ENCODE peak calls at places on chromosomes 13 and 19, in four cellular contexts. N, F, C and V are unnamed samples. For H3K9me3, the result is how much of the 10 kb centered on the place peaks cover.

GRCh38 chr13:59364508-59365187 is 799.1 kb downstream of the DIAPH3 start:
- DNase-seq in N (peak), F (no peak), C (no peak), V (peak)

GRCh38 chr13:73366241-73366640 is 307.4 kb downstream of the KLF5 start:
- DNase-seq in N (no peak), F (no peak), C (no peak), V (no peak)

GRCh38 chr13:104204177-104204576 is 1138.0 kb upstream of the SLC10A2 start:
- DNase-seq in N (no peak), F (no peak), C (no peak), V (no peak)

GRCh38 chr19:12156254-12157058 is at the start of gene ZNF625:
- DNase-seq in N (peak), F (peak), C (peak), V (peak)

GRCh38 chr13:26495749-26496148 is 61.7 kb upstream of the WASF3 start:
- DNase-seq in N (no peak), F (no peak), C (no peak), V (no peak)

GRCh38 chr19:2040647-2041435 is 10.2 kb downstream of the MKNK2 start:
- DNase-seq in N (no peak), F (no peak), C (no peak), V (no peak)

GRCh38 chr13:112510002-112510780 is 77.8 kb downstream of the TUBGCP3 start:
- DNase-seq in N (peak), F (peak), C (no peak), V (peak)

GRCh38 chr13:40388617-40389016 is 277.8 kb downstream of the FOXO1 start:
- DNase-seq in N (no peak), F (peak), C (no peak), V (no peak)

GRCh38 chr13:111844222-111844671 is 222.7 kb upstream of the SOX1 start:
- DNase-seq in N (no peak), F (no peak), C (no peak), V (no peak)

GRCh38 chr19:19214892-19215291 is 3.1 kb downstream of the NCAN start:
- DNase-seq in N (peak), F (peak), C (no peak), V (peak)

GRCh38 chr13:30863231-30863630 is 42.8 kb upstream of the MEDAG start:
- DNase-seq in N (peak), F (no peak), C (no peak), V (peak)

GRCh38 chr13:30863796-30864195 is 42.3 kb upstream of the MEDAG start:
- DNase-seq in N (no peak), F (no peak), C (no peak), V (peak)

GRCh38 chr13:30861163-30861562 is 44.9 kb upstream of the MEDAG start:
- DNase-seq in N (no peak), F (no peak), C (no peak), V (no peak)

GRCh38 chr13:30861836-30862467 is 44.1 kb upstream of the MEDAG start:
- DNase-seq in N (no peak), F (no peak), C (no peak), V (no peak)

GRCh38 chr13:30862707-30863106 is 43.4 kb upstream of the MEDAG start:
- DNase-seq in N (peak), F (no peak), C (peak), V (peak)
- H3K27ac ChIP-seq in N (no peak), F (peak), C (peak), V (no peak)

GRCh38 chr19:52070496-52070895 is 21.9 kb upstream of the ZNF432 start:
- DNase-seq in N (no peak), F (peak), C (no peak), V (no peak)
- H3K9me3 ChIP-seq in N (under half), F (half or more), C (half or more), V (half or more)

GRCh38 chr19:10271543-10272086 is 695 bp downstream of the ICAM1 start:
- DNase-seq in N (no peak), F (peak), C (no peak), V (no peak)
- H3K4me3 ChIP-seq in N (no peak), F (peak), C (peak), V (no peak)

DNA sequence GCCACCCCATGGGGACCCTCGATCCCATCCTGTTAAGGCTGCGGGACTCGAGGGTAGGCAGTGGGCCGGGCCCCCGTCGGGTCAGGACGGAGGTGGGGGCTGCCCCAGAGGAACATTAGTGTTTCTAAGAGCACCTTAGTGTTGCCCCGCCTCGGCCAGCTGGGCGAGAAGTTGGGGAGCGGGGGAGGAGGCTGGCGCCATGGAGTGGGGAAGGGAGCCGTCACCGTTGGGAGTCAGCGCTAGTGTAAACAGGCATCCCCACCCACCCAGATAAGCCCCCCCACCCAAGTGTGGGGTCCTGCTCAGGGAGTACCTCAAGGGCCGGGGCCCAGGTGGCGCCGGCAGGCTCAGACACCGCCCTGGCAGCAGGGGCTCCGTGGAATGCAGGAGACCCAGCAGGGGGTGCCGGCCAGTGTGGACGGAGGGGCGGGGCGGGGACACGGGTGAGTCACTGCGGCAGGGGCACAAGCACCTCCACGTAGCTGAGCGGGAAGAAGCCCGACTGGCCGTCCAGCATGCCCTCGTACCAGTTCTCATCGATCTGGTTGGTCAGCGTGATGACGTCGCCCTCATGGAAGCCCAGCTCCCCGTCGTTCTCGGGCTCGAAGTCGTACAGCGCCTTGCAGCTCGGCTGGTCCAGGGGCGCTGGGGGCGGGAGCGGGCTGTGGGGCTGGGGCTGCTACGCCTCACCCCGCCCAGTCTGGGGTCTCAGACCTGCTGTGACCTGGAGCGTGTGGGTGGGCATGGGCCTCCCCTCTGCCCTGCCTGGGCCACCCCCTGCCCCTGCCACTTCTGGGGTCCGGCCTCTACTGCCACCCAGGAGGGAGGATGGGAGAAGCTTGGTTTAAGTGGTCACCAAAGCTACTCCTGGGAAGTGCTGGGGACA is 18.0 kb downstream of the MPND start:
- DNase-seq in N (peak), F (peak), C (no peak), V (peak)
- H3K27ac ChIP-seq in N (peak), F (peak), C (no peak), V (peak)

GRCh38 chr19:17327654-17328516 is 6.8 kb downstream of the ANO8 start:
- DNase-seq in N (peak), F (no peak), C (no peak), V (peak)
- H3K9me3 ChIP-seq in N (under half), F (under half), C (under half), V (under half)

DNA sequence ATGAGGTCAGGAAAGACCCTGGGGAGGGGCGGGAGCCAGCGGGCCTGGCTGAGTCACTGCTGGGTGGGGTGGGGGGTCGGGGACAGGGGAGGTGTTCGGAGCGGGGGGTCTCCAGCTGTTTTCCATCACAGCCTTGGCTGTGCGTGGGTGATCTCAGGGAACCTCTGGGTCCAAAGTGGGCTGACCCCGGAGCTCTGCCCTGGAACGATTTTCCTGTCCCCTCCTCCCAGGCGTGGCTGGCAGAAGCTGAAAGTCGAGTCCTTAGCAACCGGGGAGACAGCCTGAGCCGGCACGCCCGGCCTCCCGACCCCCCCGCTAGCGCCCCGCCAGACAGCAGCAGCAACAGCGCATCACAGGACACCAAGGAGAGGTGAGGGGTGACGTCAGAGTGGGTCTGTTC is 10.6 kb downstream of the TRIP10 start:
- DNase-seq in N (no peak), F (no peak), C (no peak), V (no peak)
- H3K4me3 ChIP-seq in N (no peak), F (no peak), C (no peak), V (no peak)

DNA sequence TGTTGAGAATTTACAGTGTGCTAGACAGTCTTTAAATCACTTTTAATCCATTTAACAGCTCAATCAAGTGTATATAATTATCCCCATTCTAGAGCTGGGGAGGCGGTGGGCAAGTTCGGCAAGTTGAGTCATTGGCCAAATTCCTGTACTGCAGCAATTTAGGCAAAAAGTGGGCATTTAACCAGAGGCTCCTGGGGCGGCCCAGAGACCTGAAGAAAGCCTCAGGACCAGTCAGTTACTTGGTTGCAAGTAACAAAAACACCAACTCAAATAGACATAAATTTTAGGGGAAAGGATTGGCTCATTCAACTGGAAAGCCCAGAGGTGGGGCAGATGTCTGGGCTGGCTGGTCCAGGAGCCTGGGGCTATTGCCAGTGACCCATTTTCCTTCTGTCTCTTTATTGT is 97.1 kb downstream of the SIPA1L3 start:
- DNase-seq in N (no peak), F (no peak), C (no peak), V (no peak)
- H3K27ac ChIP-seq in N (peak), F (peak), C (peak), V (peak)

DNA sequence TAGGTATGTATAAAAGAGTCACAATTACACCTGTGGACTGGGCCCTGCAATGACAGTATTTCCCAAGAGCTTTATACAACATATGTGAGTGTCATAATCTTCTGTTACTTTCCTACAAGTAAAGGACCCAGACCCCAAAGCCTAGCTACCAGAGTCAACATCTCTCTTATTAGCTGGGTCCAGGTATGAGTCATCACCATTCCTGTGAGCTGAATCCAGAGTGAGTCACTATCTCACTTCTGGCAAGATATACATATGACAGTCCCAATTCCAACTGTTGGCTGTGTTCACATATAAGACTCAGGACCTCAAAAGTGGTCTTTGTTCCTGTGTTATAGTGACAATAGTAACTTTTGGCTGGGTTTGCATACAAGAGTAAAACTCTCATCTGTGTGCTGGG is 46.7 kb downstream of the ZNF729 start:
- DNase-seq in N (no peak), F (no peak), C (no peak), V (no peak)
- H3K9me3 ChIP-seq in N (under half), F (under half), C (under half), V (half or more)

GRCh38 chr19:35776102-35776788 is 881 bp downstream of the ARHGAP33 start:
- DNase-seq in N (peak), F (no peak), C (no peak), V (no peak)

GRCh38 chr19:35775298-35776101 is at the start of gene ARHGAP33:
- DNase-seq in N (peak), F (peak), C (peak), V (peak)

GRCh38 chr19:35773020-35773809 is 2.1 kb upstream of the ARHGAP33 start:
- DNase-seq in N (no peak), F (peak), C (no peak), V (no peak)

GRCh38 chr19:35774274-35775045 is 904 bp upstream of the ARHGAP33 start:
- DNase-seq in N (peak), F (no peak), C (no peak), V (no peak)

GRCh38 chr19:35775046-35775297 is 392 bp upstream of the ARHGAP33 start:
- DNase-seq in N (no peak), F (no peak), C (no peak), V (no peak)
- H3K4me3 ChIP-seq in N (peak), F (no peak), C (peak), V (peak)

DNA sequence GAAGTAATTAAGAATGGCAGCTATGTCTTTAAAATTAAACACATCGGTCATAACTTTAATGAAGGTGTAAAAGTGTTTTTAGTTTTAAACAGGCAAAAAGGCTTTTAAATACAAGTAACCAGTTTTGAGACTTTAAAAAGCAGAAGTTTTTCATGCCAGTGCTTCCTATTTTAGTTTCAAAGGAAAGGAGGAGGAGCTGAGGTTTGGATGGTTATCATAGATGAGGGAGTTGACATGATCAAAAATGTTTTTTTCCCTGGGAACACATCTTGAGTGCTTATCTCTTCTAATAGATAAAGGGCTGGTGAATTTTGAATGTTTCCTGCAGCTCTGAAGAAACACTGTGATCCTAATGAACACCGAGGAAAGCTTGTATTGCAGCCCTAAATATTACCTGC is 42.9 kb downstream of the LRCH1 start:
- DNase-seq in N (no peak), F (no peak), C (no peak), V (no peak)
- H3K27ac ChIP-seq in N (no peak), F (no peak), C (peak), V (no peak)